ENCODE peak calls at places on chromosomes 3 and 15, in four cellular contexts. F is GM12865, C is prostate gland, B is NCI-H2081. M is an unnamed sample.

GRCh38 chr15:25805006-25805405 is 58.1 kb downstream of the ATP10A start:
- DNase-seq in F (no peak), B (no peak), C (no peak), M (no peak)

GRCh38 chr15:63947228-63947627 is 99.1 kb downstream of the DAPK2 start:
- DNase-seq in B (no peak), F (no peak), C (no peak), M (no peak)

GRCh38 chr15:63274427-63274826 is 3.0 kb upstream of the APH1B start:
- DNase-seq in C (no peak), B (no peak), F (no peak), M (no peak)

GRCh38 chr15:36832792-36833191 is 253.4 kb downstream of the CDIN1 start:
- DNase-seq in F (no peak), C (no peak), B (no peak), M (no peak)

GRCh38 chr3:16523778-16524177 is 10.3 kb upstream of the RFTN1 start:
- DNase-seq in B (no peak), F (no peak), C (no peak), M (no peak)

GRCh38 chr15:40049076-40049475 is 10.1 kb upstream of the SRP14 start:
- DNase-seq in C (no peak), F (no peak), B (no peak), M (no peak)

GRCh38 chr15:78084359-78084750 is 6.8 kb upstream of the TBC1D2B start:
- DNase-seq in B (no peak), C (no peak), F (no peak), M (no peak)

GRCh38 chr15:85754993-85755392 is 39.7 kb downstream of the KLHL25 start:
- DNase-seq in C (peak), B (no peak), F (no peak), M (no peak)

GRCh38 chr15:68001811-68002210 is 52.3 kb upstream of the PIAS1 start:
- DNase-seq in B (no peak), C (no peak), F (no peak), M (no peak)

GRCh38 chr3:63818282-63819150 is 583 bp upstream of the C3orf49 start:
- DNase-seq in F (peak), B (peak), C (peak), M (peak)

GRCh38 chr3:135907422-135908165 is 57.9 kb upstream of the PPP2R3A start:
- DNase-seq in B (no peak), F (no peak), C (peak), M (peak)

GRCh38 chr3:188294823-188295487 is 141.0 kb downstream of the LPP start:
- DNase-seq in F (no peak), C (peak), B (peak), M (no peak)

GRCh38 chr3:147038456-147038855 is 367.9 kb downstream of the ZIC4 start:
- DNase-seq in B (no peak), C (no peak), F (no peak), M (no peak)